ENCODE peak calls at places on chromosomes 4 and X, in ten cellular contexts. Z is breast epithelium, L is HL-60, J is K562, G is prostate gland, Y is transverse colon, P is HCT116, W is H1, E is SK-N-SH, N is stomach. C is an unnamed sample. For H3K27me3, the result is how much of the 10 kb centered on the place peaks cover.

GRCh38 chrX:139290310-139290709 is 240.2 kb upstream of the F9 start:
- DNase-seq in Z (no peak), L (no peak), J (no peak), G (no peak), Y (no peak), P (no peak), W (no peak), E (no peak), N (no peak), C (no peak)

GRCh38 chrX:23374291-23374690 is 39.6 kb downstream of the PTCHD1 start:
- DNase-seq in Z (no peak), L (no peak), J (no peak), G (no peak), Y (no peak), P (no peak), W (no peak), E (no peak), N (no peak), C (no peak)

GRCh38 chrX:130084651-130085237 is 25.6 kb downstream of the ELF4 start:
- DNase-seq in Z (no peak), L (peak), J (no peak), G (no peak), Y (no peak), P (no peak), W (no peak), E (no peak), N (no peak), C (no peak)

GRCh38 chr4:49221209-49221608 is 235.1 kb downstream of the CWH43 start:
- DNase-seq in Z (no peak), L (no peak), J (no peak), G (no peak), Y (no peak), P (no peak), W (no peak), E (no peak), N (no peak), C (no peak)

GRCh38 chr4:42712854-42713253 is 55.9 kb upstream of the ATP8A1 start:
- DNase-seq in Z (no peak), L (no peak), J (no peak), G (no peak), Y (no peak), P (no peak), W (no peak), E (no peak), N (no peak), C (no peak)

GRCh38 chrX:9874483-9874882 is 88.3 kb downstream of the SHROOM2 start:
- DNase-seq in Z (no peak), L (no peak), J (no peak), G (peak), Y (no peak), P (no peak), W (no peak), E (no peak), N (no peak), C (no peak)

GRCh38 chr4:141056473-141056872 is 76.8 kb downstream of the RNF150 start:
- DNase-seq in Z (no peak), L (no peak), J (no peak), G (no peak), Y (no peak), P (no peak), W (no peak), E (no peak), N (no peak), C (no peak)

GRCh38 chr4:155025762-155026457 is 182.5 kb upstream of the NPY2R start:
- DNase-seq in Z (no peak), L (peak), J (peak), G (peak), Y (peak), P (peak), W (peak), E (no peak), N (peak), C (no peak)

GRCh38 chr4:38782452-38783108 is at the start of gene TLR10:
- DNase-seq in Z (no peak), L (peak), J (peak), G (peak), Y (peak), P (peak), W (no peak), E (peak), N (peak), C (no peak)

GRCh38 chr4:122584517-122584916 is 36.3 kb downstream of the IL21 start:
- DNase-seq in Z (no peak), L (no peak), J (no peak), G (no peak), Y (no peak), P (no peak), W (no peak), E (no peak), N (no peak), C (no peak)

GRCh38 chr4:74117024-74117534 is 18.1 kb upstream of the CXCL2 start:
- DNase-seq in Z (peak), L (no peak), J (no peak), G (peak), Y (peak), P (peak), W (no peak), E (no peak), N (peak), C (no peak)

DNA sequence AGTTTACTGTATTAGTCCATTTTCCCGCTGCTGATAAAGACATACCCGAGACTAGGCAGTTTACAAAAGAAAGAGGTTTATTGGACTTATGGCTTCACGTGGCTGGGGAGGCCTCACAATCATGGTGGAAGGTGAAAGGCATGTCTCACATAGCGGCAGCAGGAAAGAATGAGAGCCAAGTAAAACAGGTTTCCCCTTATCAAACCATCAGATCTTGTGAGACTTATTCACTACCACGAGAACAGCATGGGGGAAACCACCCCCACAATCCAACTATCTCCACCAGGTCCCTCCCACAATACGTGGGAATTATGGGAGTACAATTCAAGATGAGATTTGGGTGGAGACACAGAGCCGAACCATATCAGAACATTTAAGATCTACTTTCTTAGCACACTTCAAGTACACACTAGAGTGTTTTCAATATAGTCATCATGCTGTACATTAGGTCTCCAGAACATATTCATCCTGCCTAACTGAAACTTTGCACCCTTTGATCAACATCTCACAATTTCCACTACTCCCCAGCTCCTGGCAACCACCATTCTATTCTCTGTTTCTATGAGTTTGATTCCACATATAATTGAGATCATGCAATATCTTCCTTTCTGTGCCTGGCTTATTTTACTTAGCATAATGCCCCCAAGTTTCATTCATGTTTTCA is 341.0 kb downstream of the ARHGAP24 start:
- DNase-seq in Z (no peak), L (no peak), J (no peak), G (no peak), Y (no peak), P (no peak), W (no peak), E (no peak), N (no peak), C (no peak)
- H3K27me3 ChIP-seq in Z (under half), L (under half), J (under half), G (under half), Y (under half), P (under half), W (under half), E (under half), N (under half), C (under half)

GRCh38 chrX:74238771-74239170 is 65.2 kb upstream of the ZCCHC13 start:
- DNase-seq in Z (no peak), L (no peak), J (no peak), G (no peak), Y (no peak), P (no peak), W (no peak), E (no peak), N (no peak), C (no peak)

GRCh38 chrX:74246524-74246923 is 57.5 kb upstream of the ZCCHC13 start:
- DNase-seq in Z (no peak), L (no peak), J (no peak), G (no peak), Y (no peak), P (no peak), W (no peak), E (no peak), N (no peak), C (no peak)

GRCh38 chrX:74242050-74242449 is 61.9 kb upstream of the ZCCHC13 start:
- DNase-seq in Z (no peak), L (no peak), J (no peak), G (no peak), Y (no peak), P (no peak), W (no peak), E (no peak), N (no peak), C (no peak)

GRCh38 chrX:74242484-74243138 is 61.4 kb upstream of the ZCCHC13 start:
- DNase-seq in Z (peak), L (no peak), J (no peak), G (peak), Y (no peak), P (no peak), W (no peak), E (no peak), N (no peak), C (no peak)
- TF ChIP-seq POLR2AphosphoS5 in Z (no peak), L (no peak), J (no peak), G (peak), Y (no peak), P (no peak), W (no peak), E (no peak), N (no peak), C (no peak)

GRCh38 chrX:73563740-73564073 is 710 bp downstream of the CHIC1 start:
- DNase-seq in Z (no peak), L (no peak), J (no peak), G (no peak), Y (no peak), P (no peak), W (no peak), E (no peak), N (no peak), C (no peak)

GRCh38 chrX:73562986-73563739 is at the start of gene CHIC1:
- DNase-seq in Z (peak), L (peak), J (peak), G (peak), Y (peak), P (no peak), W (peak), E (peak), N (peak), C (peak)

GRCh38 chrX:73561791-73562190 is 1.2 kb upstream of the CHIC1 start:
- DNase-seq in Z (no peak), L (no peak), J (no peak), G (no peak), Y (no peak), P (no peak), W (no peak), E (no peak), N (no peak), C (no peak)

DNA sequence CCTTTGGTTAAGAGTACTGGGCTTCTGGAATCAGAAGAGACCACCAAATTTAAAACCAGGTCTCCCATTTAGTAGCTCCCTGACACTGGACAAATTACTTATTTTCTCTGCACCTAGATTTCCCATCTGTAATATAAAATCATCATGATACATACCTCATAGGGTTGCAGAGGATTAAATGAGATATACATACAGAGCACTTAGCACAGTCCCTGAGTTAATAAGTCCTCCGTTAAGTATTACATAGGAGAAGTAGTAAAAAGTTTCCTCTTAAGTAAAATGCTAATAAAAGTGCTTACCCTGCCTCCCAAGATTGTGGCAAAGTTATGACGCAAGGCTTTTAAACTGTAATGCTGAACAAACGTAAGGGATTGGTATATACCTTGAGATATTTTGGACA is 539 bp upstream of the CHIC1 start:
- DNase-seq in Z (no peak), L (no peak), J (no peak), G (no peak), Y (no peak), P (no peak), W (no peak), E (no peak), N (no peak), C (no peak)
- H3K27me3 ChIP-seq in Z (under half), L (under half), J (under half), G (under half), Y (under half), P (under half), W (under half), E (under half), N (under half), C (under half)

DNA sequence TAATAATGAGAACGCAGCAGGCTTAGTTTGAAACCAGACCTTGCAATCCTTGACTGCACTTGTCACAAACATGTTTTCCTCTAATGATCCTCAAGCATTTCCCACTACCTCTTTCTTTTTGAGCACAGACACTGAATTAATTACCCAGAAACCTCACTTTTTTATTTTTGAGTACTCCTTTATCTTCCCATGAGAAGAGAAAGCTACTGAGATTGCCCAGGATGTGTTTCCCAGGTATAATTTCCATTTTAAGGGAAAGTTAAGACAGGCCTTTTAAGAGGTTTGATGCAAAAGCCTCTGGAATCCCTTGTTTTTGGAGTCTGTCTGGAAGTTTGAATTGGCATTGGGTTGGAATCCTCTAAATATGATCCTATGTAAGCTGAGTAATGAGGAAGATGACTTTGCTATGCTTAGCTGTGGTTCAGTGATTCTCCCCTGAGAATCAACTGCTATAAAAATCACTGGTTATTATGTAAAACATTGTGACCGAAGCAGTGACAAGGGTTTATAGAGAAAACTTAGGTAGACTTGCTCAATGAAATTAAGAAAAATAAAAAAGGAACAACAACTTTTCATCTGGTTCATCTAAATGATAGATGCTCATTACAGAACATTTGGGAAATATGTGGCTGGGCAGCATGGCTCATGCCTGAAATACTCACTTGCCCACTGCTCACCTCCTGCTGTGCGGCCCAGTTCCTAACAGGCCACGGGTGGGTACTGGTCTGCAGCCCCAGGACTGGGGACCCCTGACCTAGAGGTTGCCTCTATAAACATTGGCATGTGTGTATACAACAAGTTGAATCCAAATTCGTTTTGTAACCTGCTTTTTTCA is 10.8 kb upstream of the RHOH start:
- DNase-seq in Z (no peak), L (no peak), J (no peak), G (no peak), Y (no peak), P (no peak), W (peak), E (no peak), N (no peak), C (no peak)
- TF ChIP-seq POLR2AphosphoS5 in Z (no peak), L (no peak), J (no peak), G (no peak), Y (no peak), P (no peak), W (no peak), E (no peak), N (no peak), C (no peak)

DNA sequence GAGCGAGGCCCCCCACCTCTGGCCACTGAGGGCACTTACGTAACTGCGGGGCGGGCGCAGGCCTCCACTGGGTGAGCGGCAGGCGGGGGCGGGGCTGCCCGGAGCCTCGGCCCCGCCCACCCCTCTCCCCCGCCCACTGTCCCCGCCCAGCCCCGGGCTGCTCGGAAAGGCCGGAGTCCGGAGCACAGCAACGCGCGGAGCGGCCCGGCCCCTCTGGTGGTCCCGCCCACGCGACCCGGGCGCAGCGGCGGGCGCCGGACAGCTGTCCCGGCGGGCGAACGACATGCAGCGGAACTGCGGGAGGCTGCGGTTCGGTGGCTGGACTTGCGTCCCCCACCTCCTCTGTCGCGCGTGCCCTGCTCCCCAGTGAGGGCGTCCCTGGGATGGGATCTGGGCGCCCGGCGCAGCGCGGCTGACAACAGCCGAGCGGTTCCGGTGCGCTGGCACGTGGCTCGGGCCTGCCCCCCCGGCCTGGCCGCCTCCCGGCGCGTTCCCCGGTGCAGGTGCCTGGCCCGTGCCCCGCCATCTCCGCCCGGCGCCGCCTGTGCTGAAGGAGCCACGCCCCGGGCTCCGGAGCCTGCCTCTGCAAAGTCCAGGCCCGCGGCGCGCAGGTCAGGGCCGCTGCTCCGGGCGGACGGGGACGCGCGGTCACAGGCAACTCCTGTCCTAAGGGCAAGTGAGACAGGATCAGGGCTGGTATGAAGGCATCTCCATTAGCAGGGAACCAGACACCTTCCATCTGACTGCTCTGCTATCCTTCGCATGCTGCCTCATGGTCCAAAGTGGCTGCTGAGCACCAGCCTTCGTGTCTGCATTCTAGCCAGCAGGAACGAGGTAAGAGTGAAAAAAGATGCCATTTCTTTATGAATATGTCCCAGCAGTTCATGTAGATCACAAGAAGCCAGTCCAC is 21.8 kb upstream of the JAKMIP1 start:
- DNase-seq in Z (no peak), L (no peak), J (peak), G (peak), Y (peak), P (peak), W (peak), E (peak), N (peak), C (no peak)
- H3K27me3 ChIP-seq in Z (under half), L (under half), J (under half), G (under half), Y (half or more), P (under half), W (under half), E (under half), N (under half), C (half or more)

GRCh38 chr4:184313710-184314659 is 96.3 kb upstream of the ENPP6 start:
- DNase-seq in Z (no peak), L (peak), J (no peak), G (no peak), Y (peak), P (no peak), W (peak), E (no peak), N (no peak), C (no peak)

GRCh38 chr4:184310881-184311709 is 93.4 kb upstream of the ENPP6 start:
- DNase-seq in Z (no peak), L (no peak), J (no peak), G (peak), Y (peak), P (no peak), W (peak), E (no peak), N (peak), C (no peak)

GRCh38 chr4:184312126-184312525 is 94.5 kb upstream of the ENPP6 start:
- DNase-seq in Z (no peak), L (no peak), J (no peak), G (no peak), Y (no peak), P (no peak), W (peak), E (no peak), N (no peak), C (no peak)

GRCh38 chr4:184315675-184316359 is 98.1 kb upstream of the ENPP6 start:
- DNase-seq in Z (no peak), L (no peak), J (no peak), G (no peak), Y (no peak), P (no peak), W (peak), E (no peak), N (no peak), C (no peak)

GRCh38 chr4:184313058-184313709 is 95.5 kb upstream of the ENPP6 start:
- DNase-seq in Z (no peak), L (no peak), J (no peak), G (no peak), Y (no peak), P (no peak), W (no peak), E (no peak), N (no peak), C (no peak)
- TF ChIP-seq POLR2AphosphoS5 in Z (no peak), L (no peak), J (no peak), G (no peak), Y (no peak), P (no peak), W (no peak), E (no peak), N (no peak), C (no peak)

GRCh38 chr4:8850074-8850829 is 21.4 kb downstream of the HMX1 start:
- DNase-seq in Z (no peak), L (no peak), J (no peak), G (no peak), Y (no peak), P (no peak), W (peak), E (no peak), N (no peak), C (peak)
- H3K27me3 ChIP-seq in Z (under half), L (under half), J (under half), G (under half), Y (half or more), P (under half), W (under half), E (under half), N (under half), C (half or more)

GRCh38 chrX:1462596-1463251 is 10.0 kb upstream of the ASMTL start:
- DNase-seq in Z (no peak), L (peak), J (no peak), G (no peak), Y (no peak), P (no peak), W (peak), E (no peak), N (peak), C (peak)
- TF ChIP-seq POLR2AphosphoS5 in Z (no peak), L (no peak), J (no peak), G (no peak), Y (no peak), P (no peak), W (no peak), E (no peak), N (no peak), C (no peak)